ENCODE peak calls at places on chromosomes 5 and 9, in eight cellular contexts. I, N, D, U, S, G, A and K are unnamed samples.

GRCh38 chr5:16693879-16694278 is 77.1 kb upstream of the RETREG1 start:
- DNase-seq in I (no peak), N (no peak), D (no peak), U (no peak), S (no peak), G (no peak), A (no peak), K (no peak)

GRCh38 chr9:72557549-72557948 is 36.1 kb downstream of the TMC1 start:
- DNase-seq in I (no peak), N (no peak), D (peak; percentile 57), U (peak; percentile 84), S (no peak), G (no peak), A (no peak), K (no peak)

GRCh38 chr9:98958271-98958989 is 14.7 kb downstream of the COL15A1 start:
- DNase-seq in I (no peak), N (no peak), D (peak; percentile 68), U (peak; percentile 99), S (no peak), G (no peak), A (no peak), K (no peak)

GRCh38 chr5:152274206-152274605 is 130.9 kb downstream of the NMUR2 start:
- DNase-seq in I (no peak), N (no peak), D (no peak), U (no peak), S (no peak), G (no peak), A (no peak), K (no peak)

GRCh38 chr5:55072668-55073067 is 29.8 kb upstream of the GZMA start:
- DNase-seq in I (no peak), N (no peak), D (no peak), U (no peak), S (no peak), G (no peak), A (no peak), K (no peak)

GRCh38 chr9:124810513-124811355 is 33.8 kb downstream of the OLFML2A start:
- DNase-seq in I (no peak), N (peak; percentile 28), D (no peak), U (no peak), S (no peak), G (no peak), A (peak; percentile 28), K (no peak)

GRCh38 chr9:113875917-113876805 is at the start of gene ZNF618:
- DNase-seq in I (peak; percentile 8), N (peak; percentile 73), D (no peak), U (no peak), S (no peak), G (no peak), A (peak; percentile 59), K (no peak)

GRCh38 chr9:118418887-118419620 is 714.9 kb downstream of the TLR4 start:
- DNase-seq in I (no peak), N (no peak), D (no peak), U (no peak), S (no peak), G (no peak), A (no peak), K (no peak)

GRCh38 chr5:179135441-179136215 is 75.5 kb downstream of the ZNF354C start:
- DNase-seq in I (no peak), N (peak; percentile 23), D (no peak), U (no peak), S (peak; percentile 80), G (no peak), A (peak; percentile 29), K (no peak)

GRCh38 chr9:130137870-130138653 is 34.1 kb upstream of the NCS1 start:
- DNase-seq in I (no peak), N (peak; percentile 65), D (peak; percentile 89), U (peak; percentile 88), S (no peak), G (no peak), A (no peak), K (peak; percentile 73)

GRCh38 chr9:125890793-125891192 is 143.6 kb downstream of the PBX3 start:
- DNase-seq in I (no peak), N (no peak), D (no peak), U (no peak), S (no peak), G (no peak), A (no peak), K (no peak)

GRCh38 chr9:125896964-125897363 is 149.8 kb downstream of the PBX3 start:
- DNase-seq in I (no peak), N (no peak), D (no peak), U (no peak), S (no peak), G (no peak), A (no peak), K (no peak)

GRCh38 chr9:125897481-125897880 is 150.3 kb downstream of the PBX3 start:
- DNase-seq in I (no peak), N (no peak), D (no peak), U (no peak), S (no peak), G (no peak), A (no peak), K (no peak)

GRCh38 chr9:125893277-125893676 is 146.1 kb downstream of the PBX3 start:
- DNase-seq in I (no peak), N (no peak), D (no peak), U (no peak), S (no peak), G (no peak), A (no peak), K (no peak)

DNA sequence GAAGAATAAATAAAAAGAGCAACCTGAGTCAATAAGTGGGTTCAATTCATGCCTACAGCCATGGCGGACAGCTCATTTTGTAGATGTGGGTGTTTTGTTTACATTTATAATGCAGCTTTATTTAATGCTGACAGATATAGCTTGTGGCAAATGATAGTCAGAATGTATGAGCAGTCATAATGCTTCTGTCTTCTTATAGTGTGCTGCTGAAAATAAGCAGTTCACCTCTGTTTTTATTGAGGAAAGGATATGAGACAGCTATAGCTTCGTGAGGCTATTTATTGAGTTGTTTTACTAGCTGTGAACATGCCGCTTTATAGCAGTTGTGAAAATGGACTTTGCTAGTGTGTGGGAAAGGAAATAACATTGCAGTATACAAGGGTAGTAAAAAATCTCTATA is 147.4 kb downstream of the PBX3 start:
- DNase-seq in I (no peak), N (no peak), D (no peak), U (no peak), S (no peak), G (no peak), A (no peak), K (no peak)
- TF ChIP-seq CTCF in I (no peak), N (no peak), D (no peak), U (no peak), S (no peak), G (no peak), A (no peak), K (no peak)

GRCh38 chr9:131477367-131477766 is 25.4 kb upstream of the POMT1 start:
- DNase-seq in I (no peak), N (no peak), D (no peak), U (no peak), S (peak; percentile 81), G (no peak), A (peak; percentile 49), K (no peak)

GRCh38 chr9:131476777-131477345 is 25.9 kb upstream of the POMT1 start:
- DNase-seq in I (no peak), N (peak; percentile 75), D (no peak), U (no peak), S (peak; percentile 88), G (no peak), A (peak; percentile 56), K (no peak)

GRCh38 chr9:131475111-131475955 is 27.4 kb upstream of the POMT1 start:
- DNase-seq in I (no peak), N (no peak), D (no peak), U (no peak), S (peak; percentile 82), G (no peak), A (peak; percentile 37), K (no peak)

GRCh38 chr9:131474711-131475110 is 28.0 kb upstream of the POMT1 start:
- DNase-seq in I (no peak), N (no peak), D (no peak), U (no peak), S (peak; percentile 66), G (no peak), A (peak; percentile 47), K (no peak)

DNA sequence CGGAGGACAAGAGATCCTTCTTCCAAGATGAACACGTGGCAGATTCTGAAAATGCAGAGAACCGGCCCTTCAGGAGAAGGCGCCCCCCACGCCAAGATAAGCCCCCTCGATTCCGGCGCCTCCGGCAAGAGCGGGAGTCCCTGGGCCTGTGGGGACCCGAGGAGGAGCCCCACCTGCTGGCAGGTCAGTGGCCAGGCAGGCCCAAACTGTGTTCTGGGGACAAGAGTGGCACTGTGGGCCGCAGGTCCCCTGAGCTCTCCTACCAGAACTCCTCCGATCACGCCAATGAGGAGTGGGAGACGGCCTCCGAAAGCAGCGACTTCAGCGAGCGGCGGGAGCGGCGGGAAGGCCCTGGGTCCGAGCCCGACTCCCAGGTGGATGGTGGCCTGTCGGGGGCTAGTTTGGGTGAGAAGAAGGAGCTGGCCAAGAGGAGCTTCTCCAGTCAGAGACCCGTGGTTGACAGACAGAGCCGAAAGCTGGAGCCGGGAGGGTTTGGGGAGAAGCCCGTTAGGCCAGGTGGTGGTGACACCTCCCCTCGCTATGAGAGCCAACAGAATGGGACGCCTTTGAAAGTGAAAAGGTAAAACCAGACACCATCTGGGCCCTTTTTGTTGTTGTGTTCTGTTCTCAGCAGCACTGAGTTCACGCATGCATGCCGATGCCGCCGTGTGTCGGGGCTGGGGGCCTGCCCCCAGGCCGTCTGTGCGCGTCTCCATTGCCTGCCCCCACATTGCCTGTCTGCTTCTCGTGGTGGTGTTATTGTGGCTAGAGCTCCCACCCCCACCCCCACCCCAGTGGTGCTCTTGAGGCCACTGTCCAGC is 26.6 kb upstream of the POMT1 start:
- DNase-seq in I (no peak), N (no peak), D (no peak), U (no peak), S (peak; percentile 68), G (no peak), A (peak; percentile 55), K (no peak)
- TF ChIP-seq CTCF in I (peak; percentile 26), N (peak; percentile 19), D (peak; percentile 19), U (peak; percentile 52), S (peak; percentile 74), G (peak; percentile 28), A (peak; percentile 44), K (peak; percentile 48)

DNA sequence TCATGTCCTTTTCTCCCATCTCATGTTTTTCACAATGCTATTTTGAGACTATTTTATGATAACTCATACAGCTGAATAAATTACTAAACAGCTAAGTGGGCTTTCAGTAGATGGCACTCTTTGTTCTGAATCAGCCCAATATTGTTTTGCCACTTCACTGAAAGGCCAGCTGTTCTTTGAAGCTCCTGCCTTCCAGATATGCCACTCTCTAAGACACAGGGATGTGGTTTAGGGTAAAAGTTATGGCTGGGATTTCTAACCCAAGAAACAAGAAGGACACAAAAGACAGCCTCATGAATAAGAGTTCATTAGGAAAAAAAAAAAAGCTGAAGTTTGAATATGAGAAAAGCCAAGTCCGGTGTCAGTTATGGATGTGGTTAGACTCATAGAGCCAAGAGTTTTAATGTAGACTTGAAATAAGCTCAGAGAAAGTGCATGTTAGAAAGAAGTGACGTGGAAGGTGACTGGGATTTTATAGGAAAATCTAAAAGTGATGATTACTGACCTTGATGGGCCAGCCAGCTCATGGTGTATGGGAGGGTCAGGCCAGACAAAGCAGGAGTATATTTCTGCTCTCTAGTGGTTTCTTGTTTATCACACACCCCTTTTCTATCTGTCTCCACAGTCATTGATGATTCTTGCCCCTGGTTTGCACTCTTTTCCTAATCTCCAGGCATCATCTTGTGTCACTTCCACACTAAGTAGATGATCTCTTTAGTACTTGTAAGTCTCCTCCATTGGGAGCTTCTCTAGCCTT is 488.5 kb downstream of the NR2F1-AS1 start:
- DNase-seq in I (no peak), N (no peak), D (no peak), U (no peak), S (no peak), G (no peak), A (no peak), K (no peak)
- TF ChIP-seq CTCF in I (no peak), N (no peak), D (peak; percentile 31), U (peak; percentile 44), S (peak; percentile 80), G (peak; percentile 20), A (no peak), K (peak; percentile 57)

GRCh38 chr5:76867027-76867426 is 17.2 kb downstream of the S100Z start:
- DNase-seq in I (no peak), N (no peak), D (no peak), U (no peak), S (no peak), G (no peak), A (no peak), K (no peak)
- TF ChIP-seq CTCF in I (no peak), N (no peak), D (no peak), U (no peak), S (no peak), G (no peak), A (no peak), K (no peak)